ENCODE peak calls at places on chromosomes 12 and 14, in seven cellular contexts. One of them, this sample, is unnamed.

GRCh38 chr14:55109846-55110245 is 19.2 kb upstream of the LGALS3 start:
- DNase-seq in fibroblast of the aortic adventitia: no peak
- DNase-seq in neural crest cell: no peak
- DNase-seq in suprapubic skin: no peak
- DNase-seq in tibial artery: no peak
- DNase-seq in thyroid gland: no peak
- DNase-seq in spleen: no peak
- DNase-seq in this sample: no peak

GRCh38 chr12:75236206-75236605 is 26.6 kb upstream of the KCNC2 start:
- DNase-seq in neural crest cell: no peak
- DNase-seq in suprapubic skin: no peak
- DNase-seq in fibroblast of the aortic adventitia: no peak
- DNase-seq in spleen: no peak
- DNase-seq in thyroid gland: no peak
- DNase-seq in tibial artery: no peak
- DNase-seq in this sample: no peak

GRCh38 chr12:106733660-106734059 is 40.8 kb upstream of the RIC8B start:
- DNase-seq in suprapubic skin: no peak
- DNase-seq in neural crest cell: no peak
- DNase-seq in spleen: no peak
- DNase-seq in thyroid gland: no peak
- DNase-seq in fibroblast of the aortic adventitia: peak; percentile 32
- DNase-seq in tibial artery: no peak
- DNase-seq in this sample: no peak

GRCh38 chr12:48349471-48349870 is 1.2 kb downstream of the ZNF641 start:
- DNase-seq in spleen: no peak
- DNase-seq in fibroblast of the aortic adventitia: peak; percentile 79
- DNase-seq in suprapubic skin: no peak
- DNase-seq in tibial artery: no peak
- DNase-seq in neural crest cell: no peak
- DNase-seq in thyroid gland: no peak
- DNase-seq in this sample: no peak

GRCh38 chr14:54348001-54348611 is 48.7 kb upstream of the CDKN3 start:
- DNase-seq in suprapubic skin: no peak
- DNase-seq in thyroid gland: no peak
- DNase-seq in tibial artery: no peak
- DNase-seq in neural crest cell: peak; percentile 37
- DNase-seq in fibroblast of the aortic adventitia: peak; percentile 66
- DNase-seq in spleen: no peak
- DNase-seq in this sample: peak; percentile 71

GRCh38 chr14:64979336-64980074 is 7.2 kb upstream of the FNTB start:
- DNase-seq in tibial artery: no peak
- DNase-seq in neural crest cell: no peak
- DNase-seq in suprapubic skin: no peak
- DNase-seq in fibroblast of the aortic adventitia: peak; percentile 54
- DNase-seq in spleen: no peak
- DNase-seq in thyroid gland: no peak
- DNase-seq in this sample: no peak

GRCh38 chr14:77099425-77100167 is 1.5 kb downstream of the CIPC start:
- DNase-seq in fibroblast of the aortic adventitia: peak; percentile 79
- DNase-seq in tibial artery: no peak
- DNase-seq in suprapubic skin: no peak
- DNase-seq in spleen: no peak
- DNase-seq in neural crest cell: no peak
- DNase-seq in thyroid gland: no peak
- DNase-seq in this sample: no peak

GRCh38 chr14:50225974-50226297 is 5.4 kb downstream of the SOS2 start:
- DNase-seq in fibroblast of the aortic adventitia: no peak
- DNase-seq in tibial artery: no peak
- DNase-seq in suprapubic skin: no peak
- DNase-seq in spleen: no peak
- DNase-seq in neural crest cell: no peak
- DNase-seq in thyroid gland: no peak
- DNase-seq in this sample: no peak

GRCh38 chr12:41943671-41944070 is 201.0 kb downstream of the GXYLT1 start:
- DNase-seq in fibroblast of the aortic adventitia: no peak
- DNase-seq in thyroid gland: no peak
- DNase-seq in tibial artery: no peak
- DNase-seq in spleen: no peak
- DNase-seq in neural crest cell: no peak
- DNase-seq in suprapubic skin: no peak
- DNase-seq in this sample: no peak

GRCh38 chr12:67969134-67969782 is 20.0 kb upstream of the IFNG-AS1 start:
- DNase-seq in thyroid gland: no peak
- DNase-seq in tibial artery: no peak
- DNase-seq in spleen: no peak
- DNase-seq in neural crest cell: no peak
- DNase-seq in fibroblast of the aortic adventitia: peak; percentile 93
- DNase-seq in suprapubic skin: no peak
- DNase-seq in this sample: no peak

DNA sequence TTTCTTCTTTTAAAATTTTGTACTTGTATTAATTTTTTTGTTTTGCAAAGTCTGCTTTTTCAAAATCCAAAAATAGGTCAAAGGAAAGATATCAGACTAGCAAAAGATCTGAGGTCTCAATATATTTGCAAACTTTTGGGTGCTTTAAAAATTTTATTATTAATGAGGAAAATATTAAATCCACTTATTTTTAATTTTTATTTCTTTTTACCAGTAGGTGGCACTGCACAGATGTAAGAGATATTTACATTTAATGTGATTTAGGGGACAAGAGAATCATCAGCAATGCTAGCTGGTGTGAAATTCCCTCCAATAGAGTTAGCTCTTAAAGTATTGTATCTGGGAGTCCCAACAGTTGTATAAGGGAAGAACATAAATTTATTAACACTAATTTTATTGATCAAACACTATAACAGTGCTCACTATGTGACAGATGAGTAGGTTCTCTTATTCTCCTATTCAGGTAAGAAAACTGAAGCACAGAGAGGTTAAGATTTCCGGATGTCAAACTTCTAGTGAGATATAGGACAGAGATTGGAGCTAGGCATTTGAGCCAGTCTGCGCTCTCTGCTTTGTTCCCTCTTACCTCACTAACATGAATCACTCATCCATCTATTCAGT is 30.5 kb downstream of the ALX1 start:
- DNase-seq in spleen: no peak
- DNase-seq in tibial artery: no peak
- DNase-seq in fibroblast of the aortic adventitia: peak; percentile 36
- DNase-seq in suprapubic skin: no peak
- DNase-seq in thyroid gland: no peak
- DNase-seq in neural crest cell: no peak
- DNase-seq in this sample: no peak
- TF ChIP-seq CTCF in spleen: peak; percentile 11
- TF ChIP-seq CTCF in tibial artery: peak; percentile 17
- TF ChIP-seq CTCF in fibroblast of the aortic adventitia: peak; percentile 27
- TF ChIP-seq CTCF in suprapubic skin: peak; percentile 13
- TF ChIP-seq CTCF in thyroid gland: peak; percentile 17
- TF ChIP-seq CTCF in neural crest cell: peak; percentile 70
- TF ChIP-seq CTCF in this sample: no peak

GRCh38 chr14:52825085-52825484 is 33.7 kb upstream of the GNPNAT1 start:
- DNase-seq in suprapubic skin: no peak
- DNase-seq in spleen: no peak
- DNase-seq in neural crest cell: no peak
- DNase-seq in tibial artery: no peak
- DNase-seq in thyroid gland: no peak
- DNase-seq in fibroblast of the aortic adventitia: no peak
- DNase-seq in this sample: no peak

GRCh38 chr14:52827426-52827825 is 36.0 kb upstream of the GNPNAT1 start:
- DNase-seq in tibial artery: no peak
- DNase-seq in fibroblast of the aortic adventitia: no peak
- DNase-seq in spleen: no peak
- DNase-seq in suprapubic skin: no peak
- DNase-seq in thyroid gland: no peak
- DNase-seq in neural crest cell: no peak
- DNase-seq in this sample: no peak

GRCh38 chr14:52824479-52824878 is 33.1 kb upstream of the GNPNAT1 start:
- DNase-seq in neural crest cell: no peak
- DNase-seq in fibroblast of the aortic adventitia: peak; percentile 9
- DNase-seq in thyroid gland: no peak
- DNase-seq in spleen: no peak
- DNase-seq in suprapubic skin: no peak
- DNase-seq in tibial artery: no peak
- DNase-seq in this sample: no peak

GRCh38 chr14:52821805-52822250 is 30.4 kb upstream of the GNPNAT1 start:
- DNase-seq in tibial artery: no peak
- DNase-seq in fibroblast of the aortic adventitia: no peak
- DNase-seq in suprapubic skin: no peak
- DNase-seq in neural crest cell: no peak
- DNase-seq in spleen: no peak
- DNase-seq in thyroid gland: no peak
- DNase-seq in this sample: no peak
- TF ChIP-seq CTCF in tibial artery: no peak
- TF ChIP-seq CTCF in fibroblast of the aortic adventitia: no peak
- TF ChIP-seq CTCF in suprapubic skin: no peak
- TF ChIP-seq CTCF in neural crest cell: no peak
- TF ChIP-seq CTCF in spleen: no peak
- TF ChIP-seq CTCF in thyroid gland: no peak
- TF ChIP-seq CTCF in this sample: no peak

GRCh38 chr14:42994001-42994736 is 1387.5 kb downstream of the LRFN5 start:
- DNase-seq in thyroid gland: no peak
- DNase-seq in spleen: no peak
- DNase-seq in fibroblast of the aortic adventitia: peak; percentile 87
- DNase-seq in neural crest cell: no peak
- DNase-seq in suprapubic skin: no peak
- DNase-seq in tibial artery: no peak
- DNase-seq in this sample: no peak
- TF ChIP-seq CTCF in thyroid gland: no peak
- TF ChIP-seq CTCF in spleen: no peak
- TF ChIP-seq CTCF in fibroblast of the aortic adventitia: peak; percentile 37
- TF ChIP-seq CTCF in neural crest cell: no peak
- TF ChIP-seq CTCF in suprapubic skin: no peak
- TF ChIP-seq CTCF in tibial artery: no peak
- TF ChIP-seq CTCF in this sample: no peak

GRCh38 chr14:101557811-101558738 is 3.2 kb upstream of the DIO3 start:
- DNase-seq in neural crest cell: no peak
- DNase-seq in thyroid gland: no peak
- DNase-seq in spleen: peak; percentile 61
- DNase-seq in tibial artery: peak; percentile 82
- DNase-seq in fibroblast of the aortic adventitia: no peak
- DNase-seq in suprapubic skin: no peak
- DNase-seq in this sample: no peak
- TF ChIP-seq CTCF in neural crest cell: no peak
- TF ChIP-seq CTCF in thyroid gland: no peak
- TF ChIP-seq CTCF in spleen: no peak
- TF ChIP-seq CTCF in tibial artery: peak; percentile 21
- TF ChIP-seq CTCF in fibroblast of the aortic adventitia: no peak
- TF ChIP-seq CTCF in suprapubic skin: peak; percentile 10
- TF ChIP-seq CTCF in this sample: no peak

GRCh38 chr14:21096889-21097615 is 1.4 kb downstream of the ZNF219 start:
- DNase-seq in fibroblast of the aortic adventitia: no peak
- DNase-seq in tibial artery: no peak
- DNase-seq in thyroid gland: no peak
- DNase-seq in spleen: no peak
- DNase-seq in suprapubic skin: no peak
- DNase-seq in neural crest cell: no peak
- DNase-seq in this sample: no peak

GRCh38 chr14:21098892-21099595 is 589 bp upstream of the ZNF219 start:
- DNase-seq in suprapubic skin: no peak
- DNase-seq in neural crest cell: no peak
- DNase-seq in fibroblast of the aortic adventitia: no peak
- DNase-seq in thyroid gland: no peak
- DNase-seq in tibial artery: no peak
- DNase-seq in spleen: no peak
- DNase-seq in this sample: no peak

GRCh38 chr14:21099596-21099985 is 1.1 kb upstream of the ZNF219 start:
- DNase-seq in tibial artery: no peak
- DNase-seq in spleen: no peak
- DNase-seq in fibroblast of the aortic adventitia: no peak
- DNase-seq in suprapubic skin: no peak
- DNase-seq in thyroid gland: no peak
- DNase-seq in neural crest cell: no peak
- DNase-seq in this sample: no peak

GRCh38 chr14:21097616-21098133 is 780 bp downstream of the ZNF219 start:
- DNase-seq in neural crest cell: no peak
- DNase-seq in fibroblast of the aortic adventitia: no peak
- DNase-seq in suprapubic skin: no peak
- DNase-seq in thyroid gland: peak; percentile 65
- DNase-seq in tibial artery: peak; percentile 76
- DNase-seq in spleen: peak; percentile 79
- DNase-seq in this sample: no peak

GRCh38 chr14:21098134-21098891 is at the start of gene ZNF219:
- DNase-seq in thyroid gland: peak; percentile 75
- DNase-seq in neural crest cell: peak; percentile 56
- DNase-seq in spleen: peak; percentile 86
- DNase-seq in suprapubic skin: no peak
- DNase-seq in tibial artery: peak; percentile 82
- DNase-seq in fibroblast of the aortic adventitia: peak; percentile 50
- DNase-seq in this sample: peak; percentile 57
- TF ChIP-seq CTCF in thyroid gland: no peak
- TF ChIP-seq CTCF in neural crest cell: no peak
- TF ChIP-seq CTCF in spleen: no peak
- TF ChIP-seq CTCF in suprapubic skin: peak; percentile 7
- TF ChIP-seq CTCF in tibial artery: no peak
- TF ChIP-seq CTCF in fibroblast of the aortic adventitia: peak; percentile 9
- TF ChIP-seq CTCF in this sample: no peak

DNA sequence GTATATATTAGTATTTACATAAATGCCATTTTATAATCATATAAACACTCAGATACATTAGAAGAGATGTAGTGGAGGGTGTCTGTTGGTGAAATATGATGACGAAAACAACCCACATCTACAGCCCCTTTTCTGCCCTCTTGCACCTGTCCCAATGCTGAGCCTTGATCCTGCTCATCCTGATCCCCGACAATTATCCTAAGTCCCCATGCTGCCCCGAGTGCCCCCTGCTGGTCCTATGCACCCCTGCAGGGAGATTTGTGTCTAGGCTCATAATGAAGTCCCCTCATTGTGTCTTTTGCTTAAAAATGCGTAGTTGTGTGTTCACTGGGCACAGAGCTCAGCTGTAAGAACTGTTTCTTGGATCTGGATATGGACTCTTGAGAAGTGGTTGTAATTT is 554.5 kb downstream of the TMEM121 start:
- DNase-seq in suprapubic skin: no peak
- DNase-seq in neural crest cell: no peak
- DNase-seq in fibroblast of the aortic adventitia: no peak
- DNase-seq in spleen: no peak
- DNase-seq in tibial artery: no peak
- DNase-seq in thyroid gland: no peak
- DNase-seq in this sample: no peak
- TF ChIP-seq CTCF in suprapubic skin: no peak
- TF ChIP-seq CTCF in neural crest cell: no peak
- TF ChIP-seq CTCF in fibroblast of the aortic adventitia: no peak
- TF ChIP-seq CTCF in spleen: no peak
- TF ChIP-seq CTCF in tibial artery: no peak
- TF ChIP-seq CTCF in thyroid gland: no peak
- TF ChIP-seq CTCF in this sample: no peak

GRCh38 chr12:13161172-13161571 is 35.4 kb upstream of the EMP1 start:
- DNase-seq in fibroblast of the aortic adventitia: no peak
- DNase-seq in suprapubic skin: no peak
- DNase-seq in thyroid gland: no peak
- DNase-seq in spleen: no peak
- DNase-seq in tibial artery: no peak
- DNase-seq in neural crest cell: no peak
- DNase-seq in this sample: no peak
- TF ChIP-seq CTCF in fibroblast of the aortic adventitia: peak; percentile 56
- TF ChIP-seq CTCF in suprapubic skin: peak; percentile 10
- TF ChIP-seq CTCF in thyroid gland: no peak
- TF ChIP-seq CTCF in spleen: no peak
- TF ChIP-seq CTCF in tibial artery: no peak
- TF ChIP-seq CTCF in neural crest cell: peak; percentile 72
- TF ChIP-seq CTCF in this sample: no peak